ENCODE peak calls at places on chromosome 9, in five cellular contexts. W, G, H, I and Q are unnamed samples.

GRCh38 chr9:131624636-131625241 is 79.4 kb downstream of the PRRT1B start:
- DNase-seq in W (no peak), G (peak), H (no peak), I (no peak), Q (no peak)

GRCh38 chr9:27276182-27277030 is 20.5 kb downstream of the EQTN start:
- DNase-seq in W (peak), G (no peak), H (no peak), I (no peak), Q (peak)

GRCh38 chr9:21030389-21031035 is 928 bp downstream of the HACD4 start:
- DNase-seq in W (no peak), G (no peak), H (no peak), I (no peak), Q (peak)

GRCh38 chr9:72154468-72155281 is 5.4 kb downstream of the GDA start:
- DNase-seq in W (no peak), G (no peak), H (no peak), I (no peak), Q (no peak)

GRCh38 chr9:33318781-33319180 is 28.5 kb downstream of the NFX1 start:
- DNase-seq in W (no peak), G (no peak), H (no peak), I (no peak), Q (no peak)

GRCh38 chr9:128722380-128723351 is 1.3 kb downstream of the ZDHHC12 start:
- DNase-seq in W (no peak), G (no peak), H (no peak), I (no peak), Q (no peak)

GRCh38 chr9:16524078-16524477 is 346.4 kb downstream of the BNC2 start:
- DNase-seq in W (no peak), G (no peak), H (no peak), I (no peak), Q (no peak)

GRCh38 chr9:15211160-15211993 is 95.6 kb downstream of the TTC39B start:
- DNase-seq in W (peak), G (peak), H (peak), I (peak), Q (peak)

GRCh38 chr9:136024696-136025316 is 63.6 kb upstream of the UBAC1 start:
- DNase-seq in W (no peak), G (no peak), H (no peak), I (peak), Q (no peak)

GRCh38 chr9:110255417-110256141 is 728 bp downstream of the TXN start:
- DNase-seq in W (peak), G (peak), H (peak), I (peak), Q (peak)

GRCh38 chr9:136653323-136654064 is 9.2 kb upstream of the EGFL7 start:
- DNase-seq in W (no peak), G (no peak), H (no peak), I (no peak), Q (no peak)

GRCh38 chr9:113633782-113634596 is 170.5 kb downstream of the RGS3 start:
- DNase-seq in W (no peak), G (no peak), H (no peak), I (no peak), Q (no peak)

GRCh38 chr9:129648764-129649115 is 6.8 kb upstream of the ASB6 start:
- DNase-seq in W (no peak), G (no peak), H (no peak), I (no peak), Q (no peak)

GRCh38 chr9:94827584-94828304 is 101.2 kb downstream of the AOPEP start:
- DNase-seq in W (no peak), G (no peak), H (no peak), I (no peak), Q (no peak)

GRCh38 chr9:660227-660626 is 181.3 kb upstream of the DMRT1 start:
- DNase-seq in W (no peak), G (no peak), H (no peak), I (no peak), Q (no peak)

GRCh38 chr9:137311171-137311970 is 9.3 kb upstream of the NRARP start:
- DNase-seq in W (peak), G (peak), H (no peak), I (no peak), Q (no peak)

GRCh38 chr9:79300153-79300552 is 271.6 kb upstream of the TLE4 start:
- DNase-seq in W (no peak), G (no peak), H (no peak), I (no peak), Q (no peak)

GRCh38 chr9:117411547-117411946 is 3.3 kb downstream of the ASTN2 start:
- DNase-seq in W (peak), G (no peak), H (no peak), I (no peak), Q (peak)

GRCh38 chr9:128178806-128179431 is 12.5 kb downstream of the CIZ1 start:
- DNase-seq in W (no peak), G (no peak), H (no peak), I (no peak), Q (no peak)

GRCh38 chr9:3835393-3835792 is 309.6 kb upstream of the RFX3 start:
- DNase-seq in W (no peak), G (no peak), H (no peak), I (no peak), Q (no peak)

GRCh38 chr9:81993656-81994055 is 5.1 kb downstream of the SPATA31D1 start:
- DNase-seq in W (no peak), G (no peak), H (no peak), I (no peak), Q (no peak)

GRCh38 chr9:76897804-76898525 is 7.9 kb downstream of the PRUNE2 start:
- DNase-seq in W (no peak), G (no peak), H (no peak), I (no peak), Q (no peak)

GRCh38 chr9:94079236-94079635 is 5.0 kb upstream of the PTPDC1 start:
- DNase-seq in W (no peak), G (no peak), H (no peak), I (no peak), Q (no peak)

GRCh38 chr9:16501098-16501663 is 369.3 kb downstream of the BNC2 start:
- DNase-seq in W (no peak), G (no peak), H (no peak), I (no peak), Q (no peak)

DNA sequence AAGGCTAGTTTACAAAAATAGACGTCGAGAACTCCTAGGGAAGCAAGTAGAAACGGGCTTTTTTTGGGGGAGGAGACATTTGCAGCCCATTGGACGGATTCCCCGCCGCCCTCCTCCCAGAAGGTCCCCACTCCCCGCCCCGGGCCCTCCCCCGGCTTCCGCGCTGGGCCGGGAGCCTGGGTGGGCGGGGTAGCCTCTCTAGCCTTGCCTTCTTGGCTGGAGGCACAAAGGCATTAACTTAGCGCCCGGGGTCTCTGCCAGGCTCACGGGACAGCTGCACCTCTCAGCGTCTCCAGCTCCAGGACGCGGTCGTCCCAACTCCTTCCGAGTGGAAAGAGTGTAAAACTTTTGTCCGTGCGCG is at the start of gene DMRTA1:
- DNase-seq in W (no peak), G (peak), H (peak), I (peak), Q (peak)
- TF ChIP-seq POLR2A in W (no peak), G (no peak), H (peak), I (no peak), Q (no peak)

GRCh38 chr9:120627073-120627472 is 47.1 kb upstream of the CDK5RAP2 start:
- DNase-seq in W (no peak), G (no peak), H (no peak), I (no peak), Q (no peak)
- TF ChIP-seq POLR2A in W (no peak), G (no peak), H (no peak), I (no peak), Q (no peak)

DNA sequence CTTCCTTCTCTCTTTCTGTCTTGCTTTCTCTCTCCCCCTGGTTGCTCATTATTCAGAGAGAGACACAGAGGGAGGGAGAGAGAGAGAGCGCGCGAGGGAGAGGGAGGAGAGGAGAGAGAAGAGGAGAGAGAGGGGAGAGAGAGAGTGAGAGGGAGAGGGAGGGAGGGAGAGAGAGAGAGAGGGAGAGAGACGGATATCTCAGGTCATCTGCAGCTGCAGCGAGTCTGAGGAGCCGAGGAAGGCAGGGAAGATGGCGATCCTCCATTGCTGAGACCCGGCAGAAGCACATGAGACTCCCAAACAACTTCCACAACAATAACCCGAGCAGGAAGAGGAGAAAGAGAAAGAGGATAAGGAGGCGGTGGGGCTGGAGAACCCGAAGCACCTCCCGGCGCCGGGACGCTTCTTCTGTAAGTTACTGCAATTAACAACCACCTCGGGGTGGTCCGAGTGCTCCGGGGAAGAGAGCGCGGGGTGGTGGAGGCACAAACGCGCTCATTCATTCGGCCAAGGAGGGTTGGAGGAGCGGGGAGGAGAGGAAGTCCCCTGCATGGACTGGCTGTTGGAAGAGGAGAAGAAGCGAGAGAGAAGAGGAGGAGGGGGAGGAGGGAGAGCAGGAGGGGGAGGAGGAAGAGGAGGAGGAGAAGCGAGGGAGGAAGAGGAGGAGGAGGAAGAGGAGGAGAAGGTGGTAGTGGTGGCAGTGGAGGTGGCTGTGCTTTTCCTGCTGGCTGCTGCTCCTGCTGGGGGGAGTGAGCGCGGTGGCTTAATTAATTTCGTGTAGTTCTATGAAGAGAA is at the start of gene ZNF462:
- DNase-seq in W (no peak), G (peak), H (peak), I (peak), Q (peak)
- TF ChIP-seq POLR2A in W (no peak), G (no peak), H (no peak), I (no peak), Q (peak)

GRCh38 chr9:133120343-133121199 is 469 bp downstream of the RALGDS start:
- DNase-seq in W (no peak), G (no peak), H (no peak), I (no peak), Q (no peak)
- TF ChIP-seq POLR2A in W (no peak), G (no peak), H (peak), I (no peak), Q (peak)